ENCODE peak calls at places on chromosomes 11 and 22, in nine cellular contexts. F is GM23338; Z is aorta; J is K562; L is breast epithelium; U is CD8-positive, alpha-beta memory T cell; C is left ventricle myocardium inferior; N is spleen; D is A549. Y is an unnamed sample. For H3K4me1, the result is how much of the 10 kb centered on the place peaks cover.

GRCh38 chr11:70736937-70737640 is 338.8 kb downstream of the CTTN start:
- DNase-seq in J (no peak), F (no peak), Z (peak), C (no peak), D (no peak), U (no peak), L (no peak), N (no peak), Y (no peak)

GRCh38 chr11:119906376-119906775 is 177.4 kb upstream of the NECTIN1 start:
- DNase-seq in U (no peak), C (no peak), N (peak), F (no peak), Z (no peak), L (no peak), J (no peak), D (no peak), Y (no peak)

GRCh38 chr11:103359221-103359620 is 250.0 kb downstream of the DYNC2H1 start:
- DNase-seq in U (no peak), C (no peak), Z (no peak), D (no peak), N (no peak), L (no peak), J (no peak), F (no peak), Y (no peak)

GRCh38 chr22:27238935-27239510 is 562.5 kb downstream of the MN1 start:
- DNase-seq in C (peak), L (no peak), Z (peak), D (peak), F (no peak), N (no peak), U (no peak), J (peak), Y (peak)

GRCh38 chr11:77993902-77994301 is 566 bp downstream of the INTS4 start:
- DNase-seq in F (peak), Z (no peak), J (no peak), L (no peak), N (no peak), D (no peak), U (no peak), C (no peak), Y (no peak)

GRCh38 chr11:15816270-15816871 is 540.0 kb downstream of the SOX6 start:
- DNase-seq in C (no peak), U (no peak), J (no peak), N (no peak), L (no peak), F (no peak), D (no peak), Z (no peak), Y (peak)

GRCh38 chr11:115544422-115544821 is 40.2 kb upstream of the CADM1 start:
- DNase-seq in F (no peak), C (no peak), Z (no peak), N (no peak), D (no peak), J (no peak), U (no peak), L (no peak), Y (no peak)

GRCh38 chr22:23431337-23432072 is 148.6 kb downstream of the IGLL1 start:
- DNase-seq in N (no peak), L (no peak), D (no peak), J (peak), F (no peak), C (no peak), U (no peak), Z (no peak), Y (no peak)

GRCh38 chr11:75403983-75404658 is 4.8 kb downstream of the RPS3 start:
- DNase-seq in D (no peak), C (no peak), Z (no peak), U (no peak), N (peak), F (no peak), J (no peak), L (no peak), Y (no peak)

GRCh38 chr11:134999490-135000066 is 587.5 kb upstream of the B3GAT1 start:
- DNase-seq in Z (no peak), U (no peak), D (no peak), L (no peak), C (no peak), J (no peak), N (no peak), F (peak), Y (no peak)

GRCh38 chr11:116580828-116581227 is 192.0 kb downstream of the BUD13 start:
- DNase-seq in F (peak), N (peak), D (no peak), J (no peak), L (no peak), Z (no peak), U (no peak), C (no peak), Y (no peak)

GRCh38 chr11:99682646-99683045 is 661.9 kb downstream of the CNTN5 start:
- DNase-seq in J (no peak), N (no peak), F (no peak), D (no peak), U (no peak), L (no peak), C (no peak), Z (no peak), Y (no peak)

GRCh38 chr11:104254347-104254746 is 90.4 kb upstream of the PDGFD start:
- DNase-seq in D (no peak), U (no peak), L (no peak), F (peak), N (no peak), C (no peak), Z (no peak), J (peak), Y (no peak)

GRCh38 chr22:48702573-48703264 is 1125.0 kb downstream of the BRD1 start:
- DNase-seq in U (no peak), J (no peak), C (peak), Z (peak), L (no peak), D (no peak), N (peak), F (no peak), Y (no peak)

GRCh38 chr11:15584158-15584557 is 469.4 kb downstream of the INSC start:
- DNase-seq in F (no peak), J (no peak), N (no peak), Z (no peak), C (no peak), U (no peak), D (no peak), L (no peak), Y (no peak)

GRCh38 chr11:118186346-118187107 is 10.1 kb upstream of the SCN2B start:
- DNase-seq in J (no peak), L (no peak), F (no peak), N (no peak), C (no peak), U (no peak), D (no peak), Z (no peak), Y (no peak)

GRCh38 chr11:13110145-13110544 is 101.0 kb downstream of the RASSF10 start:
- DNase-seq in U (no peak), Z (no peak), F (no peak), D (no peak), L (no peak), N (no peak), C (no peak), J (no peak), Y (no peak)

GRCh38 chr11:1200611-1201191 is 22.2 kb upstream of the MUC5B start:
- DNase-seq in Z (peak), L (peak), C (peak), N (peak), D (no peak), J (no peak), U (no peak), F (no peak), Y (no peak)

GRCh38 chr11:126152152-126152551 is 59.3 kb downstream of the RPUSD4 start:
- DNase-seq in F (no peak), J (no peak), L (no peak), C (no peak), Z (no peak), U (no peak), N (no peak), D (no peak), Y (no peak)

GRCh38 chr11:80320765-80321164 is 879.9 kb upstream of the TENM4 start:
- DNase-seq in J (no peak), N (no peak), U (no peak), C (no peak), F (peak), Z (no peak), L (no peak), D (no peak), Y (no peak)

GRCh38 chr11:1102996-1103395 is 28.3 kb downstream of the MUC2 start:
- DNase-seq in Z (no peak), N (peak), L (no peak), U (no peak), D (no peak), J (no peak), F (no peak), C (no peak), Y (no peak)

GRCh38 chr22:41201146-41201545 is 4.0 kb upstream of the L3MBTL2 start:
- DNase-seq in L (no peak), C (no peak), J (no peak), F (no peak), Z (no peak), U (no peak), N (no peak), D (no peak), Y (no peak)

GRCh38 chr11:1163911-1164735 is 6.4 kb downstream of the MUC5AC start:
- DNase-seq in L (peak), U (no peak), D (no peak), J (no peak), Z (peak), N (peak), F (no peak), C (peak), Y (no peak)

GRCh38 chr11:27977031-27977430 is 130.9 kb downstream of the KIF18A start:
- DNase-seq in J (no peak), Z (no peak), F (no peak), U (no peak), D (no peak), N (no peak), L (no peak), C (no peak), Y (peak)

GRCh38 chr11:111736191-111736590 is 30.0 kb downstream of the PPP2R1B start:
- DNase-seq in F (no peak), L (no peak), D (no peak), J (no peak), Z (no peak), C (no peak), N (peak), U (no peak), Y (no peak)

GRCh38 chr11:63966444-63966843 is 8.0 kb upstream of the COX8A start:
- DNase-seq in J (no peak), N (no peak), Z (no peak), D (no peak), C (no peak), F (no peak), U (no peak), L (no peak), Y (no peak)

GRCh38 chr22:37496651-37497599 is 10.7 kb upstream of the MFNG start:
- DNase-seq in L (no peak), D (peak), Z (no peak), J (no peak), U (no peak), C (no peak), N (no peak), F (peak), Y (peak)

GRCh38 chr22:25396615-25397200 is 167.8 kb upstream of the GRK3 start:
- DNase-seq in D (no peak), F (no peak), C (no peak), L (no peak), J (no peak), N (no peak), Z (no peak), U (no peak), Y (no peak)

GRCh38 chr11:2105536-2105935 is 33.7 kb downstream of the IGF2 start:
- DNase-seq in D (no peak), J (no peak), C (no peak), L (no peak), Z (peak), F (no peak), U (no peak), N (peak), Y (no peak)

GRCh38 chr22:49305215-49305965 is 522.3 kb downstream of the BRD1 start:
- DNase-seq in N (peak), F (peak), U (peak), C (peak), D (peak), L (peak), J (peak), Z (peak), Y (no peak)

GRCh38 chr11:68142028-68142412 is 20.8 kb upstream of the CHKA start:
- DNase-seq in F (no peak), L (peak), D (no peak), U (no peak), Z (peak), N (no peak), J (no peak), C (no peak), Y (no peak)

GRCh38 chr22:32410459-32410858 is 1.6 kb downstream of the RTCB start:
- DNase-seq in C (no peak), D (no peak), Z (no peak), F (no peak), U (no peak), J (no peak), N (no peak), L (no peak), Y (peak)

GRCh38 chr22:35866646-35867045 is 149.0 kb downstream of the APOL5 start:
- DNase-seq in F (no peak), U (no peak), J (no peak), C (no peak), Z (no peak), N (no peak), L (no peak), D (no peak), Y (no peak)
- H3K4me1 ChIP-seq in F (under half), U (under half), J (under half), C (half or more), Z (under half), N (under half), L (under half), D (under half), Y (under half)

DNA sequence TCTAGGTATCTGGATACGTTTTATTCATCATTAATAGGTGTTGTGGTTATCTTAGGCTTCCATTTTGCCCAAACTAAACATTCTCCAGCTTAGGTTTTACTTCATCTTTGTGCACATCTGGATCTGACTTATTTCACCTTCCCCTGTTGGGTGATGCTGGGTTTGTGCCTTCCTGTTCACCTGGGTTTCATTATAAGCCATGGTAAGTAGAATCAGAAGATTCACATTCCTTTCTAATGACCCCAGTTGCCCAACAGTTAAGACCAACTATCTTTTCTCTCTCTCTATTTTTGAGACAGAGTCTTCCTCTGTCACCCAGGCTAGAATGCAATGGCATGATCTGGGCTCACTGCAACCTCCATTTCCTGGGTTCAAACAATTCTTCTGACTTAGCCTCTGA is 44.6 kb downstream of the LMO2 start:
- DNase-seq in F (no peak), Z (no peak), D (no peak), J (no peak), U (no peak), C (no peak), N (no peak), L (no peak), Y (no peak)
- H3K4me1 ChIP-seq in F (under half), Z (under half), D (under half), J (under half), U (under half), C (under half), N (under half), L (under half), Y (under half)

GRCh38 chr11:44185522-44185921 is 90.0 kb downstream of the EXT2 start:
- DNase-seq in N (no peak), Z (no peak), U (no peak), J (no peak), F (no peak), L (no peak), C (no peak), D (no peak), Y (no peak)

GRCh38 chr11:44189986-44190882 is 94.8 kb downstream of the EXT2 start:
- DNase-seq in J (no peak), U (no peak), Z (no peak), L (no peak), D (no peak), F (no peak), C (no peak), N (no peak), Y (no peak)

GRCh38 chr11:44188643-44189042 is 93.2 kb downstream of the EXT2 start:
- DNase-seq in J (no peak), D (no peak), F (no peak), Z (no peak), L (no peak), C (no peak), U (no peak), N (no peak), Y (no peak)

GRCh38 chr11:44190883-44191230 is 95.4 kb downstream of the EXT2 start:
- DNase-seq in Z (no peak), D (no peak), J (no peak), L (no peak), C (no peak), N (no peak), U (no peak), F (peak), Y (no peak)

DNA sequence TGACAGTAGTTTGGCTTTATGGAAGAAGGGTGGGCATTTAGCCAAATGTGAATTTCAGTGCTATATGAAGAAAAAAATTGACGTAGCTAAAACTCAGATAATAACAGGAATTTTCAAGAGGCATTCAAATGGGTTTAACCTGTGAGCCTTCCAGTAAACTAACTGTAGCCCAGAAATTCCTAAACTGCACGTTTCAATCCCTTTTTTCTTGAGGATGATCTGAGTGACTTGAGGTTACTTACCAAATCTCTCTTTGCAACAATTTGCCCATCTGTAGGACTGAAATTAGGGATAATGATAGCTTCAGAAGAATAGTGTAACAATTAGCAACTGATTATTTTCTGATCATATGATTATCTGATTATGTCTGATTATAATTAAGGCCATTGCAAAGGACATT is 91.1 kb downstream of the EXT2 start:
- DNase-seq in L (no peak), Z (no peak), C (no peak), N (no peak), J (no peak), F (no peak), D (no peak), U (no peak), Y (no peak)
- H3K4me1 ChIP-seq in L (under half), Z (under half), C (under half), N (under half), J (under half), F (under half), D (under half), U (under half), Y (under half)

GRCh38 chr11:7437706-7438105 is 47.6 kb upstream of the OLFML1 start:
- DNase-seq in L (no peak), C (no peak), Z (no peak), J (no peak), U (no peak), D (no peak), N (no peak), F (no peak), Y (no peak)

GRCh38 chr11:7436146-7436545 is 49.2 kb upstream of the OLFML1 start:
- DNase-seq in N (no peak), Z (no peak), F (no peak), D (no peak), L (no peak), C (no peak), U (no peak), J (no peak), Y (no peak)

GRCh38 chr11:7439921-7440320 is 45.4 kb upstream of the OLFML1 start:
- DNase-seq in U (no peak), F (no peak), Z (no peak), N (no peak), J (no peak), D (no peak), C (no peak), L (no peak), Y (peak)

DNA sequence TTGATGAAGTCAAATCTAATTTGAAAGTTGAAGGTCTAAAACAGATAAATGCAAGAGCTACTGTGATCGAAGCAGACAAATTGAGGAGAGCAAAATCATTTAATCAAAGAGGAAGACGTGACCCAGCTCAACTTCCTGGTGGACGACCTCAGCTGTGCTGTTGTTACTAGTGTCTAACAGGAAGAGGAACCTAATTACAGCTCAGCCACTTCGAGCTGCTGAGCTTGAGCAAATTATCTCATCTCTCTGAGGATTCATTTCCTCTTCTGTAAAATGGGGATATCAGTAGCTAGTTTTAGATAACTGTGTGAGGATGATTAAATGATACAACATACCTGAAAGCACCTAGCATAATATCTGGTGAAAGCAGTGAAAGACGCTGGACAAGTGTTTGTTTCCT is 48.6 kb upstream of the OLFML1 start:
- DNase-seq in U (no peak), N (no peak), L (no peak), J (no peak), Z (no peak), D (no peak), C (no peak), F (no peak), Y (no peak)
- H3K4me1 ChIP-seq in U (under half), N (under half), L (under half), J (under half), Z (under half), D (under half), C (under half), F (under half), Y (under half)

GRCh38 chr11:121426476-121427454 is 25.3 kb upstream of the SORL1 start:
- DNase-seq in F (peak), J (peak), D (peak), C (peak), N (peak), L (no peak), Z (peak), U (peak), Y (no peak)
- H3K4me1 ChIP-seq in F (under half), J (under half), D (under half), C (under half), N (under half), L (under half), Z (under half), U (under half), Y (under half)

GRCh38 chr11:32108576-32108975 is 17.7 kb downstream of the RCN1 start:
- DNase-seq in C (no peak), D (no peak), L (no peak), F (no peak), Z (no peak), J (no peak), N (no peak), U (no peak), Y (no peak)
- H3K4me1 ChIP-seq in C (under half), D (under half), L (under half), F (under half), Z (under half), J (under half), N (under half), U (under half), Y (under half)

Y was measured in foreskin keratinocyte.